ENCODE peak calls at places on chromosomes 7 and 10, in six cellular contexts. Z is BE2C, L is AG04449, J is upper lobe of right lung, H is fibroblast of mammary gland, O is SK-N-SH. I is an unnamed sample.

GRCh38 chr10:17923728-17924127 is 28.0 kb upstream of the SLC39A12 start:
- DNase-seq in J (no peak), Z (no peak), H (peak), O (no peak), L (peak), I (no peak)

GRCh38 chr7:28096713-28097112 is 83.9 kb downstream of the JAZF1 start:
- DNase-seq in J (no peak), O (peak), H (peak), Z (peak), L (no peak), I (peak)

GRCh38 chr7:82633592-82633991 is 190.0 kb upstream of the CACNA2D1 start:
- DNase-seq in H (no peak), O (no peak), J (no peak), L (no peak), Z (no peak), I (no peak)

GRCh38 chr10:103648951-103649532 is 155.5 kb downstream of the NEURL1 start:
- DNase-seq in J (no peak), O (no peak), L (peak), H (peak), Z (peak), I (peak)

GRCh38 chr10:42973870-42974692 is 102.8 kb upstream of the RET start:
- DNase-seq in J (peak), H (no peak), L (no peak), Z (peak), O (no peak), I (no peak)

GRCh38 chr7:104972510-104972909 is 41.5 kb upstream of the KMT2E start:
- DNase-seq in J (no peak), L (peak), O (no peak), Z (no peak), H (peak), I (no peak)

GRCh38 chr10:67098460-67098859 is 172.6 kb downstream of the LRRTM3 start:
- DNase-seq in O (no peak), J (no peak), H (no peak), L (no peak), Z (no peak), I (no peak)

GRCh38 chr10:120457431-120458172 is 575 bp downstream of the PLPP4 start:
- DNase-seq in J (no peak), H (no peak), L (no peak), O (no peak), Z (no peak), I (no peak)

GRCh38 chr10:89390875-89391576 is 1.4 kb upstream of the IFIT1 start:
- DNase-seq in O (no peak), Z (no peak), J (no peak), L (no peak), H (no peak), I (no peak)

GRCh38 chr7:157603005-157603404 is 266.2 kb downstream of the DNAJB6 start:
- DNase-seq in J (peak), O (no peak), L (no peak), H (no peak), Z (no peak), I (no peak)

GRCh38 chr10:76117949-76118348 is 686.5 kb downstream of the LRMDA start:
- DNase-seq in J (no peak), Z (no peak), L (peak), O (no peak), H (peak), I (no peak)

DNA sequence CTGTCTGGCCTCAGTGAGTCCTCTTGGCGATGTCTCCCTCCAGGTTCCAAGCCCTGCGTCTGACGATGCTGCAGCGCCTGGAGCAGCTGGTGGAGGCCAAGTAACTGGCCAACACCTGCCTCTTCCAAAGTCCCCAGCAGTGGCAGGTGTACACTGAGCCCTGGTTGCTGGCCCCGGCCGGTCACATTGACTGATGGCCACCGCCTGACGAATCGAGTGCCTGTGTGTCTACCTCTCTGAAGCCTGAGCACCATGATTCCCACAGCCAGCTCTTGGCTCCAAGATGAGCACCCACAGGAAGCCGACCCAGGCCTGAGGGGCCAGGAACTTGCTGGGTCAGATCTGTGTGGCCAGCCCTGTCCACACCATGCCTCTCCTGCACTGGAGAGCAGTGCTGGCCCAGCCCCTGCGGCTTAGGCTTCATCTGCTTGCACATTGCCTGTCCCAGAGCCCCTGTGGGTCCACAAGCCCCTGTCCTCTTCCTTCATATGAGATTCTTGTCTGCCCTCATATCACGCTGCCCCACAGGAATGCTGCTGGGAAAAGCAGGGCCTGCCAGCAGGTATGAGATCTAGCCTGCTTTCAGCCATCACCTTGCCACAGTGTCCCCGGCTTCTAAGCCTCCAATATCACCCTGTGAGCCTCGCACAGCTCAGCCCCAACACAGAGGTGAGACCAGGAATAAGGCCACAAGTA is 7.3 kb upstream of the ZNF22 start:
- DNase-seq in J (no peak), Z (no peak), O (no peak), H (no peak), L (no peak), I (no peak)
- H3K4me3 ChIP-seq in J (no peak), Z (no peak), O (no peak), H (no peak), L (no peak), I (no peak)

GRCh38 chr7:98079891-98080653 is 26.6 kb upstream of the LMTK2 start:
- DNase-seq in Z (no peak), H (no peak), J (no peak), O (no peak), L (no peak), I (no peak)
- H3K4me3 ChIP-seq in Z (no peak), H (no peak), J (no peak), O (no peak), L (no peak), I (no peak)

GRCh38 chr10:123970927-123971286 is 79.3 kb upstream of the CPXM2 start:
- DNase-seq in O (no peak), H (no peak), Z (no peak), L (no peak), J (no peak), I (no peak)

GRCh38 chr10:123967626-123968243 is 76.1 kb upstream of the CPXM2 start:
- DNase-seq in J (peak), L (no peak), Z (peak), O (peak), H (peak), I (peak)

GRCh38 chr10:123974406-123974805 is 82.8 kb upstream of the CPXM2 start:
- DNase-seq in L (no peak), J (no peak), Z (peak), H (peak), O (no peak), I (no peak)

GRCh38 chr10:123970207-123970926 is 78.8 kb upstream of the CPXM2 start:
- DNase-seq in H (no peak), Z (no peak), O (no peak), L (no peak), J (no peak), I (no peak)

GRCh38 chr10:123972481-123973401 is 81.1 kb upstream of the CPXM2 start:
- DNase-seq in J (no peak), Z (no peak), H (no peak), O (peak), L (no peak), I (no peak)
- H3K4me3 ChIP-seq in J (no peak), Z (no peak), H (no peak), O (no peak), L (no peak), I (no peak)

GRCh38 chr10:99609186-99609585 is 11.1 kb downstream of the SLC25A28 start:
- DNase-seq in Z (no peak), H (no peak), J (no peak), O (no peak), L (no peak), I (no peak)
- H3K4me3 ChIP-seq in Z (no peak), H (no peak), J (no peak), O (no peak), L (no peak), I (no peak)